ENCODE peak calls at places on chromosomes 5 and 9, in seven cellular contexts. One of them, this sample, is unnamed.

GRCh38 chr5:68196876-68197275 is 18.7 kb upstream of the PIK3R1 start:
- DNase-seq in brain microvascular endothelial cell: no peak
- DNase-seq in nucleus accumbens: no peak
- DNase-seq in CD8-positive, alpha-beta T cell: no peak
- DNase-seq in SW 1271: no peak
- DNase-seq in hypothalamus: no peak
- DNase-seq in activated CD4-positive, alpha-beta T cell treated with anti-CD3 and anti-CD28 coated beads, Interleukin-2, amount 50 U/mL, for 1 hour: no peak
- DNase-seq in this sample: no peak

GRCh38 chr9:133640580-133641395 is 4.6 kb downstream of the DBH start:
- DNase-seq in brain microvascular endothelial cell: no peak
- DNase-seq in nucleus accumbens: no peak
- DNase-seq in CD8-positive, alpha-beta T cell: no peak
- DNase-seq in SW 1271: no peak
- DNase-seq in hypothalamus: no peak
- DNase-seq in activated CD4-positive, alpha-beta T cell treated with anti-CD3 and anti-CD28 coated beads, Interleukin-2, amount 50 U/mL, for 1 hour: no peak
- DNase-seq in this sample: no peak

GRCh38 chr9:79952401-79952800 is 380.6 kb downstream of the TLE4 start:
- DNase-seq in brain microvascular endothelial cell: peak; percentile 51
- DNase-seq in nucleus accumbens: no peak
- DNase-seq in CD8-positive, alpha-beta T cell: no peak
- DNase-seq in SW 1271: no peak
- DNase-seq in hypothalamus: no peak
- DNase-seq in activated CD4-positive, alpha-beta T cell treated with anti-CD3 and anti-CD28 coated beads, Interleukin-2, amount 50 U/mL, for 1 hour: no peak
- DNase-seq in this sample: no peak

GRCh38 chr9:8223861-8224260 is 424.3 kb upstream of the DMAC1 start:
- DNase-seq in brain microvascular endothelial cell: no peak
- DNase-seq in nucleus accumbens: no peak
- DNase-seq in CD8-positive, alpha-beta T cell: no peak
- DNase-seq in SW 1271: no peak
- DNase-seq in hypothalamus: no peak
- DNase-seq in activated CD4-positive, alpha-beta T cell treated with anti-CD3 and anti-CD28 coated beads, Interleukin-2, amount 50 U/mL, for 1 hour: no peak
- DNase-seq in this sample: no peak

GRCh38 chr5:177094224-177095087 is 7.7 kb downstream of the FGFR4 start:
- DNase-seq in brain microvascular endothelial cell: peak; percentile 14
- DNase-seq in nucleus accumbens: no peak
- DNase-seq in CD8-positive, alpha-beta T cell: no peak
- DNase-seq in SW 1271: no peak
- DNase-seq in hypothalamus: no peak
- DNase-seq in activated CD4-positive, alpha-beta T cell treated with anti-CD3 and anti-CD28 coated beads, Interleukin-2, amount 50 U/mL, for 1 hour: no peak
- DNase-seq in this sample: no peak

GRCh38 chr9:96350866-96351265 is 32.6 kb downstream of the SLC35D2 start:
- DNase-seq in brain microvascular endothelial cell: no peak
- DNase-seq in nucleus accumbens: no peak
- DNase-seq in CD8-positive, alpha-beta T cell: no peak
- DNase-seq in SW 1271: no peak
- DNase-seq in hypothalamus: peak; percentile 20
- DNase-seq in activated CD4-positive, alpha-beta T cell treated with anti-CD3 and anti-CD28 coated beads, Interleukin-2, amount 50 U/mL, for 1 hour: no peak
- DNase-seq in this sample: no peak

GRCh38 chr9:16012621-16013020 is 459.8 kb downstream of the CCDC171 start:
- DNase-seq in brain microvascular endothelial cell: peak; percentile 74
- DNase-seq in nucleus accumbens: no peak
- DNase-seq in CD8-positive, alpha-beta T cell: no peak
- DNase-seq in SW 1271: no peak
- DNase-seq in hypothalamus: no peak
- DNase-seq in activated CD4-positive, alpha-beta T cell treated with anti-CD3 and anti-CD28 coated beads, Interleukin-2, amount 50 U/mL, for 1 hour: no peak
- DNase-seq in this sample: no peak

GRCh38 chr9:87441251-87441650 is 56.4 kb upstream of the DAPK1 start:
- DNase-seq in brain microvascular endothelial cell: no peak
- DNase-seq in nucleus accumbens: no peak
- DNase-seq in CD8-positive, alpha-beta T cell: no peak
- DNase-seq in SW 1271: no peak
- DNase-seq in hypothalamus: no peak
- DNase-seq in activated CD4-positive, alpha-beta T cell treated with anti-CD3 and anti-CD28 coated beads, Interleukin-2, amount 50 U/mL, for 1 hour: no peak
- DNase-seq in this sample: no peak

GRCh38 chr9:121372563-121373400 is 2.7 kb upstream of the STOM start:
- DNase-seq in brain microvascular endothelial cell: no peak
- DNase-seq in nucleus accumbens: no peak
- DNase-seq in CD8-positive, alpha-beta T cell: no peak
- DNase-seq in SW 1271: no peak
- DNase-seq in hypothalamus: no peak
- DNase-seq in activated CD4-positive, alpha-beta T cell treated with anti-CD3 and anti-CD28 coated beads, Interleukin-2, amount 50 U/mL, for 1 hour: no peak
- DNase-seq in this sample: no peak

GRCh38 chr5:124176692-124177091 is 569.7 kb downstream of the ZNF608 start:
- DNase-seq in brain microvascular endothelial cell: no peak
- DNase-seq in nucleus accumbens: no peak
- DNase-seq in CD8-positive, alpha-beta T cell: no peak
- DNase-seq in SW 1271: no peak
- DNase-seq in hypothalamus: no peak
- DNase-seq in activated CD4-positive, alpha-beta T cell treated with anti-CD3 and anti-CD28 coated beads, Interleukin-2, amount 50 U/mL, for 1 hour: no peak
- DNase-seq in this sample: no peak

GRCh38 chr5:128227984-128228383 is 144.4 kb downstream of the SLC12A2 start:
- DNase-seq in brain microvascular endothelial cell: peak; percentile 91
- DNase-seq in nucleus accumbens: no peak
- DNase-seq in CD8-positive, alpha-beta T cell: no peak
- DNase-seq in SW 1271: peak; percentile 20
- DNase-seq in hypothalamus: no peak
- DNase-seq in activated CD4-positive, alpha-beta T cell treated with anti-CD3 and anti-CD28 coated beads, Interleukin-2, amount 50 U/mL, for 1 hour: no peak
- DNase-seq in this sample: no peak

GRCh38 chr5:172939045-172939444 is 20.2 kb upstream of the RPL26L1 start:
- DNase-seq in brain microvascular endothelial cell: no peak
- DNase-seq in nucleus accumbens: no peak
- DNase-seq in CD8-positive, alpha-beta T cell: no peak
- DNase-seq in SW 1271: peak; percentile 25
- DNase-seq in hypothalamus: no peak
- DNase-seq in activated CD4-positive, alpha-beta T cell treated with anti-CD3 and anti-CD28 coated beads, Interleukin-2, amount 50 U/mL, for 1 hour: no peak
- DNase-seq in this sample: peak; percentile 59

GRCh38 chr9:16828335-16829281 is 41.9 kb downstream of the BNC2 start:
- DNase-seq in brain microvascular endothelial cell: peak; percentile 18
- DNase-seq in nucleus accumbens: no peak
- DNase-seq in CD8-positive, alpha-beta T cell: no peak
- DNase-seq in SW 1271: no peak
- DNase-seq in hypothalamus: no peak
- DNase-seq in activated CD4-positive, alpha-beta T cell treated with anti-CD3 and anti-CD28 coated beads, Interleukin-2, amount 50 U/mL, for 1 hour: no peak
- DNase-seq in this sample: no peak

GRCh38 chr5:68420476-68421344 is 205.2 kb downstream of the PIK3R1 start:
- DNase-seq in brain microvascular endothelial cell: no peak
- DNase-seq in nucleus accumbens: no peak
- DNase-seq in CD8-positive, alpha-beta T cell: no peak
- DNase-seq in SW 1271: no peak
- DNase-seq in hypothalamus: no peak
- DNase-seq in activated CD4-positive, alpha-beta T cell treated with anti-CD3 and anti-CD28 coated beads, Interleukin-2, amount 50 U/mL, for 1 hour: no peak
- DNase-seq in this sample: no peak

GRCh38 chr5:80198920-80199319 is 56.9 kb downstream of the SERINC5 start:
- DNase-seq in brain microvascular endothelial cell: no peak
- DNase-seq in nucleus accumbens: no peak
- DNase-seq in CD8-positive, alpha-beta T cell: no peak
- DNase-seq in SW 1271: no peak
- DNase-seq in hypothalamus: no peak
- DNase-seq in activated CD4-positive, alpha-beta T cell treated with anti-CD3 and anti-CD28 coated beads, Interleukin-2, amount 50 U/mL, for 1 hour: no peak
- DNase-seq in this sample: no peak

GRCh38 chr9:135523521-135524129 is 2.4 kb downstream of the LCN1 start:
- DNase-seq in brain microvascular endothelial cell: no peak
- DNase-seq in nucleus accumbens: no peak
- DNase-seq in CD8-positive, alpha-beta T cell: no peak
- DNase-seq in SW 1271: no peak
- DNase-seq in hypothalamus: no peak
- DNase-seq in activated CD4-positive, alpha-beta T cell treated with anti-CD3 and anti-CD28 coated beads, Interleukin-2, amount 50 U/mL, for 1 hour: no peak
- DNase-seq in this sample: peak; percentile 18

GRCh38 chr9:69396759-69397158 is 71.7 kb downstream of the ENTREP1 start:
- DNase-seq in brain microvascular endothelial cell: no peak
- DNase-seq in nucleus accumbens: no peak
- DNase-seq in CD8-positive, alpha-beta T cell: no peak
- DNase-seq in SW 1271: no peak
- DNase-seq in hypothalamus: no peak
- DNase-seq in activated CD4-positive, alpha-beta T cell treated with anti-CD3 and anti-CD28 coated beads, Interleukin-2, amount 50 U/mL, for 1 hour: no peak
- DNase-seq in this sample: no peak

GRCh38 chr5:160799160-160799559 is 52.9 kb downstream of the ATP10B start:
- DNase-seq in brain microvascular endothelial cell: no peak
- DNase-seq in nucleus accumbens: no peak
- DNase-seq in CD8-positive, alpha-beta T cell: no peak
- DNase-seq in SW 1271: no peak
- DNase-seq in hypothalamus: no peak
- DNase-seq in activated CD4-positive, alpha-beta T cell treated with anti-CD3 and anti-CD28 coated beads, Interleukin-2, amount 50 U/mL, for 1 hour: no peak
- DNase-seq in this sample: no peak

GRCh38 chr5:69484891-69485290 is 7.7 kb upstream of the OCLN start:
- DNase-seq in brain microvascular endothelial cell: peak; percentile 64
- DNase-seq in nucleus accumbens: no peak
- DNase-seq in CD8-positive, alpha-beta T cell: no peak
- DNase-seq in SW 1271: no peak
- DNase-seq in hypothalamus: no peak
- DNase-seq in activated CD4-positive, alpha-beta T cell treated with anti-CD3 and anti-CD28 coated beads, Interleukin-2, amount 50 U/mL, for 1 hour: no peak
- DNase-seq in this sample: no peak

GRCh38 chr5:89445106-89445745 is 562.2 kb upstream of the MEF2C start:
- DNase-seq in brain microvascular endothelial cell: no peak
- DNase-seq in nucleus accumbens: no peak
- DNase-seq in CD8-positive, alpha-beta T cell: no peak
- DNase-seq in SW 1271: no peak
- DNase-seq in hypothalamus: peak; percentile 13
- DNase-seq in activated CD4-positive, alpha-beta T cell treated with anti-CD3 and anti-CD28 coated beads, Interleukin-2, amount 50 U/mL, for 1 hour: no peak
- DNase-seq in this sample: no peak

GRCh38 chr9:97480749-97481148 is 20.7 kb upstream of the TMOD1 start:
- DNase-seq in brain microvascular endothelial cell: no peak
- DNase-seq in nucleus accumbens: no peak
- DNase-seq in CD8-positive, alpha-beta T cell: no peak
- DNase-seq in SW 1271: no peak
- DNase-seq in hypothalamus: no peak
- DNase-seq in activated CD4-positive, alpha-beta T cell treated with anti-CD3 and anti-CD28 coated beads, Interleukin-2, amount 50 U/mL, for 1 hour: no peak
- DNase-seq in this sample: no peak

GRCh38 chr9:105475302-105475701 is 27.5 kb downstream of the FSD1L start:
- DNase-seq in brain microvascular endothelial cell: peak; percentile 38
- DNase-seq in nucleus accumbens: no peak
- DNase-seq in CD8-positive, alpha-beta T cell: no peak
- DNase-seq in SW 1271: peak; percentile 22
- DNase-seq in hypothalamus: no peak
- DNase-seq in activated CD4-positive, alpha-beta T cell treated with anti-CD3 and anti-CD28 coated beads, Interleukin-2, amount 50 U/mL, for 1 hour: no peak
- DNase-seq in this sample: peak; percentile 28

GRCh38 chr5:1987471-1987870 is 104.7 kb upstream of the IRX4 start:
- DNase-seq in brain microvascular endothelial cell: no peak
- DNase-seq in nucleus accumbens: no peak
- DNase-seq in CD8-positive, alpha-beta T cell: no peak
- DNase-seq in SW 1271: no peak
- DNase-seq in hypothalamus: no peak
- DNase-seq in activated CD4-positive, alpha-beta T cell treated with anti-CD3 and anti-CD28 coated beads, Interleukin-2, amount 50 U/mL, for 1 hour: no peak
- DNase-seq in this sample: no peak

GRCh38 chr9:107389617-107390071 is 99.9 kb downstream of the KLF4 start:
- DNase-seq in brain microvascular endothelial cell: no peak
- DNase-seq in nucleus accumbens: no peak
- DNase-seq in CD8-positive, alpha-beta T cell: no peak
- DNase-seq in SW 1271: no peak
- DNase-seq in hypothalamus: no peak
- DNase-seq in activated CD4-positive, alpha-beta T cell treated with anti-CD3 and anti-CD28 coated beads, Interleukin-2, amount 50 U/mL, for 1 hour: no peak
- DNase-seq in this sample: no peak

GRCh38 chr5:35313296-35313695 is 83.0 kb upstream of the PRLR start:
- DNase-seq in brain microvascular endothelial cell: peak; percentile 49
- DNase-seq in nucleus accumbens: no peak
- DNase-seq in CD8-positive, alpha-beta T cell: no peak
- DNase-seq in SW 1271: no peak
- DNase-seq in hypothalamus: no peak
- DNase-seq in activated CD4-positive, alpha-beta T cell treated with anti-CD3 and anti-CD28 coated beads, Interleukin-2, amount 50 U/mL, for 1 hour: no peak
- DNase-seq in this sample: no peak

GRCh38 chr9:128999581-129000206 is 28.4 kb downstream of the SH3GLB2 start:
- DNase-seq in brain microvascular endothelial cell: no peak
- DNase-seq in nucleus accumbens: no peak
- DNase-seq in CD8-positive, alpha-beta T cell: no peak
- DNase-seq in SW 1271: no peak
- DNase-seq in hypothalamus: no peak
- DNase-seq in activated CD4-positive, alpha-beta T cell treated with anti-CD3 and anti-CD28 coated beads, Interleukin-2, amount 50 U/mL, for 1 hour: no peak
- DNase-seq in this sample: no peak